ENCODE peak calls at places on chromosomes 4 and X, in ten cellular contexts. D, N, M, J, A, T, E, H, P and Y are unnamed samples. For H3K9me3 and H3K36me3, the result is how much of the 10 kb centered on the place peaks cover.

GRCh38 chr4:159937595-159937994 is 834.7 kb downstream of the RAPGEF2 start:
- DNase-seq in D (no peak), N (no peak), M (no peak), J (no peak), A (no peak), T (no peak), E (no peak), H (no peak), P (no peak), Y (no peak)

GRCh38 chr4:14528921-14529320 is 473.4 kb upstream of the CPEB2 start:
- DNase-seq in D (no peak), N (no peak), M (no peak), J (no peak), A (no peak), T (no peak), E (no peak), H (no peak), P (no peak), Y (no peak)

GRCh38 chr4:89847571-89848325 is 10.8 kb upstream of the SNCA start:
- DNase-seq in D (no peak), N (no peak), M (no peak), J (no peak), A (no peak), T (no peak), E (no peak), H (no peak), P (no peak), Y (no peak)

GRCh38 chr4:94763500-94763899 is 5.7 kb downstream of the BMPR1B start:
- DNase-seq in D (no peak), N (no peak), M (no peak), J (no peak), A (no peak), T (no peak), E (no peak), H (no peak), P (no peak), Y (no peak)

GRCh38 chrX:117969337-117969736 is 147.3 kb downstream of the KLHL13 start:
- DNase-seq in D (no peak), N (no peak), M (peak), J (no peak), A (peak), T (no peak), E (no peak), H (no peak), P (no peak), Y (no peak)

GRCh38 chr4:74056114-74056857 is 17.8 kb upstream of the CXCL3 start:
- DNase-seq in D (no peak), N (no peak), M (peak), J (no peak), A (no peak), T (no peak), E (peak), H (no peak), P (no peak), Y (no peak)

GRCh38 chrX:13692771-13693231 is 3.9 kb downstream of the RAB9A start:
- DNase-seq in D (no peak), N (no peak), M (no peak), J (no peak), A (no peak), T (no peak), E (no peak), H (no peak), P (no peak), Y (no peak)

GRCh38 chr4:162131256-162131655 is 32.5 kb downstream of the FSTL5 start:
- DNase-seq in D (no peak), N (no peak), M (peak), J (no peak), A (no peak), T (no peak), E (no peak), H (no peak), P (no peak), Y (no peak)

GRCh38 chrX:154793084-154793483 is 12.2 kb downstream of the MPP1 start:
- DNase-seq in D (no peak), N (no peak), M (peak), J (no peak), A (no peak), T (no peak), E (no peak), H (no peak), P (no peak), Y (no peak)

GRCh38 chr4:54683616-54684346 is 26.0 kb downstream of the KIT start:
- DNase-seq in D (no peak), N (no peak), M (peak), J (no peak), A (no peak), T (peak), E (no peak), H (peak), P (no peak), Y (no peak)

GRCh38 chr4:186587416-186588018 is 32.1 kb upstream of the MTNR1A start:
- DNase-seq in D (peak), N (peak), M (peak), J (peak), A (peak), T (peak), E (peak), H (peak), P (no peak), Y (no peak)

GRCh38 chrX:43718546-43718945 is 62.4 kb downstream of the MAOA start:
- DNase-seq in D (no peak), N (no peak), M (peak), J (no peak), A (no peak), T (no peak), E (no peak), H (no peak), P (no peak), Y (no peak)

GRCh38 chrX:43718081-43718480 is 62.0 kb downstream of the MAOA start:
- DNase-seq in D (no peak), N (no peak), M (peak), J (no peak), A (no peak), T (no peak), E (no peak), H (no peak), P (no peak), Y (no peak)

GRCh38 chrX:43718956-43719355 is 62.9 kb downstream of the MAOA start:
- DNase-seq in D (no peak), N (no peak), M (peak), J (no peak), A (no peak), T (no peak), E (no peak), H (no peak), P (no peak), Y (no peak)

GRCh38 chrX:43720082-43720481 is 64.0 kb downstream of the MAOA start:
- DNase-seq in D (no peak), N (no peak), M (no peak), J (no peak), A (no peak), T (no peak), E (no peak), H (no peak), P (no peak), Y (no peak)

DNA sequence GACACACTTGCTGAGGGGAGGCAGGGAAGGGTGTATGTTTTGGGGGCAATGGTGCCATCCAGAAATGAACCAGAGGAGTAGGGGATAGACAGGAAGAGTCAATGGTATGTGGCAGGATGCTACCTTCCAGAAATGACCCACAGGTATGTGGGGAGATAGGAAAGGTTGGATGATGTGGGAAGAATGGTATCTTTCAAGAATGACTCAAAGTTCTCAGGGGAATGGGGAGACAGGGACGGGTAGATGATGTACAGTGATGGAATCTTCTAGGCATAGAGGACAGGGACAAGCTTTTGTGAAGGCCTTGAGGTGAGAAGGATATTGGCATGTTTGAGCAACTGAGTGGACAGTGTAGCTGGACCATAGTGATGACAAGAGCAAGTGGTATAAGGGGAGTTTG is 64.9 kb downstream of the MAOA start:
- DNase-seq in D (no peak), N (no peak), M (no peak), J (no peak), A (no peak), T (no peak), E (no peak), H (no peak), P (no peak), Y (no peak)
- H3K9me3 ChIP-seq in D (under half), N (under half), M (under half), J (under half), A (under half), T (under half), E (under half), H (under half), P (under half), Y (under half)

DNA sequence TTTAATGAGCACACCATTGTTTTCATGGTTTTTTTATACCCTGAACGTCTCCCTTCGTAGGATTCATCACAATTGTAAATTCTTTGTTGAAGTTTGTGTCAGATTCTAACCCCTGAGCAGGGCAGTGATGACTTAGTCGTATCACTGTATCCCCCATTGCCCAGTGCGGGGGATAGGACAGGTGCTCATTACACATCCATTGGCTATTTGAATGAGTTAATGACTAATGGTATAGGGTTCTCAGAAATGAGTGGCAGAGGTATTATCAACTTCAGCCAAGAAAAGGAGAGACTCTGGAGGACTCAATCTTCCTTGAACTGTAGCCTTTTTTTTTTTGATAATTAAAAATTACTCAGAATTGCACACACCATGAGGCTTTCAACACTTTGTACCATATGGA is 64.6 kb downstream of the SYNPO2 start:
- DNase-seq in D (no peak), N (no peak), M (peak), J (no peak), A (no peak), T (no peak), E (no peak), H (no peak), P (no peak), Y (no peak)
- H3K4me3 ChIP-seq in D (no peak), N (no peak), M (no peak), J (no peak), A (no peak), T (no peak), E (no peak), H (no peak), P (no peak), Y (no peak)

GRCh38 chr4:39841894-39842293 is 135.8 kb downstream of the PDS5A start:
- DNase-seq in D (no peak), N (no peak), M (no peak), J (no peak), A (no peak), T (no peak), E (no peak), H (no peak), P (no peak), Y (no peak)
- H3K36me3 ChIP-seq in D (under half), N (under half), M (under half), J (under half), A (under half), T (half or more), E (under half), H (half or more), P (half or more), Y (under half)

GRCh38 chr4:128247906-128248305 is 39.7 kb downstream of the PGRMC2 start:
- DNase-seq in D (no peak), N (no peak), M (no peak), J (no peak), A (no peak), T (no peak), E (no peak), H (no peak), P (no peak), Y (no peak)

GRCh38 chr4:128255906-128256305 is 31.7 kb downstream of the PGRMC2 start:
- DNase-seq in D (no peak), N (no peak), M (no peak), J (no peak), A (no peak), T (no peak), E (no peak), H (no peak), P (no peak), Y (no peak)

GRCh38 chr4:128244379-128244778 is 43.2 kb downstream of the PGRMC2 start:
- DNase-seq in D (no peak), N (no peak), M (no peak), J (no peak), A (no peak), T (no peak), E (peak), H (no peak), P (no peak), Y (no peak)

DNA sequence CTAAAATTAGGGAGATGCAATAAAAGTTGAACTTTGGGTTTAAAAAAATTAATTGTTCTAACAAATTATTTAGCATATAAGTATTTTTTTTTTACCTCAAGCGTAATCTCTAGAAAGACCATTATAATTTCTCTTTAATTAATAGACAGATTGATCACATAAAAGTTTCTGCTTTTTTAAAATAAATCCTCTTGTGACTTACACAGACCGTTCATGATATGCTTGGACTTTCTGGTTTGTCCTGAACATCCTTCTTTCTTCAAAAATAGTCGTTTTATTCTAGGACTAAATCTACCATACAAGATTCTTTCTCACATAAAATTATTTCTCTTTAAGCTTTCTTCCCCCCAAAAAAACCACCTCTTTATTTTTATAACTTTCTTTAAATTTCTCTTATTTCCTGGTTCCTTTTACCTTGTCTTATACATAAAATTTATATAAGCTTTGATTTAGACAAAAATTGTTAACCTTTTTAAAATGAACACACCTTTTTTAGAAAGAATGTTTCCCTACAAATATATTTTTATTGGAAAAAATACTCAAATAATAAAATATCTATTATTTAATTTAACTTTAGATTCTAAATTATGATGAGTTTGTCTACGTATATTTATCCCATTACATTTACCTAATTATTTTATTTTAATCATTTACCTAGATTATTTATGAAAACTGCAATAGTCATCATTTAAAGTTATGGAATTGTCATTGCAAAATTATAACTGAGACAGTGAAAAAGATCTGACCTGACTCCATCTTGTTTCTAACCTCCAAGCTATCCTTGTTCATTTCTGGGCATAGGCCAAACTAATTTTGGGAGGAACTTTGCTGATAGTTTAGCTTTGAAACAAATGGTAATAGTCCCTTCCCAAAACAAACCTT is 37.6 kb downstream of the PGRMC2 start:
- DNase-seq in D (no peak), N (no peak), M (peak), J (no peak), A (no peak), T (peak), E (no peak), H (no peak), P (no peak), Y (no peak)
- H3K9me3 ChIP-seq in D (under half), N (under half), M (under half), J (under half), A (under half), T (under half), E (under half), H (under half), P (under half), Y (under half)